ENCODE peak calls at places on chromosomes 3 and 15, in six cellular contexts. C is naive thymus-derived CD8-positive, alpha-beta T cell; K is mesenteric fat pad; W is hypothalamus; O is GM19239; D is NCI-H82. Q is an unnamed sample.

GRCh38 chr3:187290561-187290960 is 976 bp downstream of the MASP1 start:
- DNase-seq in K (no peak), C (no peak), O (no peak), W (no peak), D (no peak), Q (no peak)

GRCh38 chr3:90005448-90005847 is 898.0 kb downstream of the EPHA3 start:
- DNase-seq in O (no peak), W (no peak), K (no peak), D (no peak), C (no peak), Q (no peak)

GRCh38 chr15:100661161-100661560 is 58.8 kb downstream of the ASB7 start:
- DNase-seq in K (no peak), C (no peak), O (no peak), D (no peak), W (no peak), Q (no peak)

GRCh38 chr3:45092132-45093031 is 53.8 kb downstream of the CDCP1 start:
- DNase-seq in C (no peak), D (no peak), O (no peak), K (no peak), W (no peak), Q (no peak)

GRCh38 chr3:82311901-82312300 is 550.5 kb upstream of the GBE1 start:
- DNase-seq in D (no peak), K (no peak), W (no peak), C (no peak), O (no peak), Q (no peak)

GRCh38 chr3:149489060-149489690 is 14.7 kb downstream of the TM4SF4 start:
- DNase-seq in C (no peak), K (no peak), W (no peak), D (peak), O (no peak), Q (no peak)

GRCh38 chr3:181459516-181459915 is 252.2 kb upstream of the SOX2 start:
- DNase-seq in W (no peak), D (no peak), C (no peak), K (no peak), O (no peak), Q (no peak)

GRCh38 chr15:28129261-28129848 is 30.2 kb upstream of the OCA2 start:
- DNase-seq in O (no peak), D (no peak), K (no peak), W (no peak), C (no peak), Q (no peak)

GRCh38 chr3:157572559-157573270 is 69.5 kb upstream of the VEPH1 start:
- DNase-seq in C (no peak), O (peak), W (peak), K (no peak), D (peak), Q (no peak)

GRCh38 chr15:101031203-101031602 is 112.0 kb downstream of the LRRK1 start:
- DNase-seq in K (no peak), W (no peak), O (no peak), C (no peak), D (no peak), Q (no peak)

GRCh38 chr3:68935778-68936177 is 3.4 kb upstream of the TAFA4 start:
- DNase-seq in D (no peak), O (no peak), K (no peak), W (no peak), C (no peak), Q (no peak)

GRCh38 chr3:162302983-162303624 is 806.5 kb downstream of the OTOL1 start:
- DNase-seq in K (no peak), W (no peak), D (no peak), O (no peak), C (no peak), Q (no peak)

GRCh38 chr3:114216186-114216970 is 21.0 kb downstream of the ZNF80 start:
- DNase-seq in D (no peak), W (no peak), O (no peak), K (no peak), C (no peak), Q (no peak)

GRCh38 chr3:66502981-66503380 is 2.2 kb upstream of the LRIG1 start:
- DNase-seq in C (no peak), O (no peak), W (no peak), K (no peak), D (no peak), Q (no peak)

GRCh38 chr3:87052499-87053260 is 61.7 kb upstream of the VGLL3 start:
- DNase-seq in W (no peak), K (no peak), C (no peak), O (no peak), D (no peak), Q (no peak)

GRCh38 chr15:29139540-29140459 is 129.8 kb downstream of the NSMCE3 start:
- DNase-seq in D (peak), W (peak), C (peak), O (peak), K (peak), Q (peak)

GRCh38 chr15:40118473-40118872 is 9.8 kb upstream of the BMF start:
- DNase-seq in D (no peak), C (no peak), O (no peak), W (no peak), K (no peak), Q (no peak)

GRCh38 chr15:95263751-95264150 is 1032.4 kb downstream of the MCTP2 start:
- DNase-seq in K (no peak), W (no peak), C (no peak), O (no peak), D (no peak), Q (no peak)

GRCh38 chr3:81437683-81438082 is 323.8 kb downstream of the GBE1 start:
- DNase-seq in O (no peak), K (no peak), D (peak), C (no peak), W (no peak), Q (no peak)

GRCh38 chr3:60703956-60704736 is 547.1 kb downstream of the FHIT start:
- DNase-seq in K (no peak), D (no peak), O (no peak), C (no peak), W (no peak), Q (no peak)

GRCh38 chr15:62506217-62506805 is 341.2 kb upstream of the C2CD4B start:
- DNase-seq in C (no peak), W (no peak), K (no peak), D (no peak), O (no peak), Q (no peak)

GRCh38 chr15:29233566-29233965 is 36.1 kb downstream of the NSMCE3 start:
- DNase-seq in K (no peak), O (no peak), D (no peak), W (no peak), C (no peak), Q (no peak)

GRCh38 chr3:153285194-153285641 is 123.2 kb downstream of the RAP2B start:
- DNase-seq in D (no peak), C (no peak), W (no peak), O (no peak), K (no peak), Q (no peak)

GRCh38 chr3:129318921-129319320 is 40.3 kb downstream of the HMCES start:
- DNase-seq in O (no peak), D (no peak), K (no peak), W (no peak), C (no peak), Q (no peak)

GRCh38 chr15:83654379-83655236 is 685 bp downstream of the ADAMTSL3 start:
- DNase-seq in W (no peak), O (no peak), C (no peak), K (no peak), D (peak), Q (no peak)

GRCh38 chr3:145903472-145904013 is 257.4 kb downstream of the PLOD2 start:
- DNase-seq in K (no peak), C (no peak), D (no peak), W (no peak), O (no peak), Q (no peak)